ENCODE peak calls at places on chromosome 1, in ten cellular contexts. Z, T, J, L, P, K, F, B, A and G are unnamed samples.

GRCh38 chr1:202063093-202063492 is 52.7 kb downstream of the ELF3 start:
- DNase-seq in Z (peak; percentile 38), T (peak; percentile 50), J (no peak), L (no peak), P (no peak), K (no peak), F (no peak), B (no peak), A (no peak), G (no peak)

GRCh38 chr1:218674280-218674773 is 329.2 kb downstream of the TGFB2 start:
- DNase-seq in Z (peak; percentile 85), T (no peak), J (no peak), L (no peak), P (peak; percentile 59), K (no peak), F (no peak), B (no peak), A (no peak), G (no peak)

GRCh38 chr1:167121375-167122120 is 27.7 kb downstream of the STYXL2 start:
- DNase-seq in Z (peak; percentile 73), T (no peak), J (no peak), L (no peak), P (peak; percentile 80), K (peak; percentile 84), F (peak; percentile 83), B (no peak), A (no peak), G (peak; percentile 82)

GRCh38 chr1:94922756-94923465 is 4.0 kb downstream of the CNN3 start:
- DNase-seq in Z (no peak), T (no peak), J (no peak), L (no peak), P (no peak), K (no peak), F (no peak), B (no peak), A (no peak), G (no peak)

GRCh38 chr1:172425339-172425738 is 4.9 kb downstream of the C1orf105 start:
- DNase-seq in Z (no peak), T (no peak), J (no peak), L (no peak), P (no peak), K (no peak), F (no peak), B (no peak), A (no peak), G (no peak)

GRCh38 chr1:228366062-228366850 is 40.4 kb downstream of the TRIM11 start:
- DNase-seq in Z (no peak), T (no peak), J (peak; percentile 77), L (no peak), P (no peak), K (no peak), F (no peak), B (no peak), A (peak; percentile 56), G (no peak)

GRCh38 chr1:205950280-205950679 is 7.0 kb upstream of the SLC26A9 start:
- DNase-seq in Z (no peak), T (no peak), J (peak; percentile 85), L (peak; percentile 87), P (no peak), K (no peak), F (peak; percentile 71), B (peak; percentile 96), A (peak; percentile 70), G (no peak)

GRCh38 chr1:150476754-150477153 is 10.5 kb upstream of the TARS2 start:
- DNase-seq in Z (no peak), T (no peak), J (no peak), L (no peak), P (no peak), K (no peak), F (no peak), B (no peak), A (no peak), G (no peak)

GRCh38 chr1:241817331-241817792 is 30.6 kb upstream of the EXO1 start:
- DNase-seq in Z (no peak), T (no peak), J (no peak), L (no peak), P (no peak), K (no peak), F (no peak), B (no peak), A (no peak), G (no peak)

GRCh38 chr1:6614019-6614952 is 755 bp downstream of the PHF13 start:
- DNase-seq in Z (peak; percentile 68), T (no peak), J (no peak), L (peak; percentile 56), P (peak; percentile 65), K (no peak), F (peak; percentile 52), B (no peak), A (peak; percentile 82), G (peak; percentile 94)

GRCh38 chr1:1332774-1333480 is 1.8 kb downstream of the TAS1R3 start:
- DNase-seq in Z (no peak), T (no peak), J (no peak), L (peak; percentile 49), P (no peak), K (no peak), F (peak; percentile 80), B (peak; percentile 75), A (no peak), G (no peak)

GRCh38 chr1:32249831-32250525 is 1.1 kb upstream of the LCK start:
- DNase-seq in Z (no peak), T (no peak), J (peak; percentile 79), L (no peak), P (no peak), K (no peak), F (peak; percentile 52), B (peak; percentile 46), A (peak; percentile 67), G (peak; percentile 94)

GRCh38 chr1:77832889-77833288 is 53.4 kb downstream of the MIGA1 start:
- DNase-seq in Z (no peak), T (no peak), J (no peak), L (no peak), P (no peak), K (no peak), F (no peak), B (no peak), A (no peak), G (no peak)

GRCh38 chr1:214438059-214438458 is 113.3 kb downstream of the PTPN14 start:
- DNase-seq in Z (peak; percentile 42), T (no peak), J (no peak), L (no peak), P (no peak), K (no peak), F (no peak), B (no peak), A (no peak), G (no peak)

GRCh38 chr1:115983584-115983983 is 7.3 kb downstream of the SLC22A15 start:
- DNase-seq in Z (no peak), T (no peak), J (no peak), L (no peak), P (no peak), K (no peak), F (no peak), B (no peak), A (no peak), G (no peak)

GRCh38 chr1:44531785-44532566 is 126.9 kb downstream of the RNF220 start:
- DNase-seq in Z (no peak), T (no peak), J (no peak), L (no peak), P (no peak), K (no peak), F (no peak), B (no peak), A (no peak), G (no peak)

GRCh38 chr1:210647406-210648333 is 319.0 kb downstream of the HHAT start:
- DNase-seq in Z (no peak), T (no peak), J (no peak), L (no peak), P (no peak), K (no peak), F (no peak), B (no peak), A (no peak), G (no peak)

GRCh38 chr1:212917858-212918257 is 32.5 kb upstream of the VASH2 start:
- DNase-seq in Z (no peak), T (no peak), J (no peak), L (no peak), P (peak; percentile 30), K (no peak), F (no peak), B (no peak), A (no peak), G (no peak)
- H3K4me1 ChIP-seq in Z (peaks cover 32% of the 10 kb centered on the region), T (no peaks in the 10 kb centered on the region), J (peaks cover 9% of the 10 kb centered on the region), L (no peaks in the 10 kb centered on the region), P (peaks cover 19% of the 10 kb centered on the region), K (peaks cover 9% of the 10 kb centered on the region), F (peaks cover 24% of the 10 kb centered on the region), B (no peaks in the 10 kb centered on the region), A (no peaks in the 10 kb centered on the region), G (peaks cover 8% of the 10 kb centered on the region)

DNA sequence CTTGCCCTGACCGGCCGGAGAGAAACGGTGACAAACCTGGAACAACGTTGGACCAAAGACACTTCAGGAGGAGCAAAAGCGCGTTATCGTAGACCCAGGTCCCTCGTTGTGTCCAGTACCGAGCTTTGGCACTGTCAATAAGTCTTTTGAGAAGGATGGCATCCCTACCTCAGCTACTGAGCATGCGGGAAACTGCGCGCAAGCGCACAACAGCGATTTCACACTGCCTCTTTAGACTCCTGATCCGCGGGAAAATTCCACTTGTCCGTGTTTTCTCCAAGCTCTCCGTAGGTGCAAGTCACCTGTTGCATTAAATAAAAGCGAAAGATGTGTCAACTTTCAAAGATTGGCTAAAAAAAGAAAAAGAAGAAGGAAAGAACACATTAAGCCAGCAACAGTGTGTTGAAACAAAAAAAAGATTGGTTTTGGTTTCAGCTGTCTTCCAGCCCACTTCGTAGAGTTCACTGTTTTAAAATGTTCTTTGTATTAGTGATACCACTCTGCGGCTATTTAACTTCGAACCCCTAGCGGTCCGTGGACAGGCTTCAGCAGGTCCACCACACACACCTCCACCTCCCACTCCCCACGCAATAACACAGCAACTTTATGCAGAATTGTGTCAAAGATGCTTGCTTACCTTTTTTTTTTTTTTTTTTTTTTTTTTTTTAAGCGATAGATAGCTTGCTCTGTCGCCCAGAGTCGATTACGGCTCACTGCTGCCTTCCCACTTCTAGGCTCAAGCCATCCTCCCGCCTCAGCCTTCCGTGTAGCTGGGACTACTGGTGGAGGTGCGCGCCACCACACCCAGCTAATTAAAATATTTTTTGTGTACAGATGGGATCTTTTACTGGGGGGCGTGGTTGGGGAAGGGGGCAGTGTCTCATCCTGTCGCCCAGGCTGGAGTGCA is at the start of gene BPNT1:
- DNase-seq in Z (peak; percentile 97), T (peak; percentile 95), J (peak; percentile 93), L (peak; percentile 93), P (peak; percentile 99), K (peak; percentile 91), F (peak; percentile 99), B (peak; percentile 91), A (peak; percentile 96), G (peak; percentile 96)
- TF ChIP-seq CTCF in Z (peak; percentile 24), T (no peak), J (no peak), L (peak; percentile 8), P (no peak), K (no peak), F (no peak), B (no peak), A (no peak), G (no peak)

GRCh38 chr1:30129001-30129408 is 594.4 kb downstream of the MATN1 start:
- DNase-seq in Z (no peak), T (no peak), J (no peak), L (no peak), P (no peak), K (no peak), F (no peak), B (no peak), A (no peak), G (no peak)
- TF ChIP-seq POLR2AphosphoS5 in Z (no peak), T (no peak), J (no peak), L (no peak), P (no peak), K (no peak), F (no peak), B (no peak), A (no peak), G (no peak)

GRCh38 chr1:91015794-91016550 is 5.9 kb downstream of the ZNF644 start:
- DNase-seq in Z (no peak), T (peak; percentile 81), J (no peak), L (no peak), P (no peak), K (no peak), F (no peak), B (no peak), A (no peak), G (no peak)
- H3K4me1 ChIP-seq in Z (peaks cover 72% of the 10 kb centered on the region), T (peaks cover 50% of the 10 kb centered on the region), J (peaks cover 47% of the 10 kb centered on the region), L (no peaks in the 10 kb centered on the region), P (no peaks in the 10 kb centered on the region), K (peaks cover 78% of the 10 kb centered on the region), F (peaks cover 84% of the 10 kb centered on the region), B (no peaks in the 10 kb centered on the region), A (peaks cover 77% of the 10 kb centered on the region), G (peaks cover 100% of the 10 kb centered on the region)